ENCODE peak calls at places on chromosomes 13 and 19, in nine cellular contexts. Y is stimulated activated CD4-positive, alpha-beta T cell treated with anti-CD3 and anti-CD28 coated beads, Interleukin-4, amount 100 ng/mL, for 48 hours; C is ELF-1; W is endothelial cell; S is colonic mucosa; T is HT1080; L is T-helper 2 cell; Q is heart left ventricle; I is A549. D is an unnamed sample.
A peak's percentile ranks its signal among the peaks of the same experiment; 100 is the strongest.

GRCh38 chr13:34462843-34463242 is 479.2 kb upstream of the NBEA start:
- DNase-seq in C (no peak), Q (peak; percentile 25), S (no peak), T (peak; percentile 90), I (peak; percentile 72), L (no peak), Y (no peak), W (no peak), D (no peak)

GRCh38 chr13:111658150-111659100 is 338.0 kb downstream of the TEX29 start:
- DNase-seq in L (no peak), S (no peak), W (peak; percentile 47), T (no peak), I (no peak), Q (no peak), Y (no peak), C (peak; percentile 65), D (peak; percentile 35)

GRCh38 chr19:44644391-44645016 is 794 bp downstream of the PVR start:
- DNase-seq in T (peak; percentile 64), Y (no peak), Q (no peak), L (no peak), W (peak; percentile 21), C (peak; percentile 85), S (peak; percentile 49), I (peak; percentile 82), D (no peak)

GRCh38 chr19:8370176-8371010 is 6.4 kb downstream of the ANGPTL4 start:
- DNase-seq in Q (no peak), S (no peak), I (no peak), C (no peak), Y (no peak), W (no peak), L (no peak), T (no peak), D (no peak)

GRCh38 chr13:111513766-111514611 is 193.5 kb downstream of the TEX29 start:
- DNase-seq in L (no peak), Y (no peak), S (no peak), W (no peak), I (no peak), C (no peak), T (no peak), Q (no peak), D (no peak)

GRCh38 chr19:49224856-49225255 is 67.3 kb downstream of the TRPM4 start:
- DNase-seq in Y (no peak), I (peak; percentile 90), W (peak; percentile 74), S (peak; percentile 68), L (no peak), C (peak; percentile 80), T (peak; percentile 81), Q (no peak), D (peak; percentile 75)

GRCh38 chr19:37594982-37595382 is 306 bp downstream of the ZNF540 start:
- DNase-seq in S (peak; percentile 68), C (no peak), I (no peak), T (no peak), Y (peak; percentile 32), L (peak; percentile 32), Q (peak; percentile 64), W (no peak), D (peak; percentile 83)

GRCh38 chr13:79365981-79366380 is 40.1 kb downstream of the RBM26 start:
- DNase-seq in W (no peak), Y (no peak), S (no peak), L (no peak), C (no peak), T (no peak), I (no peak), Q (no peak), D (no peak)

GRCh38 chr13:109427148-109427547 is 359.2 kb downstream of the IRS2 start:
- DNase-seq in S (no peak), C (no peak), L (no peak), Y (no peak), T (no peak), W (no peak), I (no peak), Q (no peak), D (no peak)

GRCh38 chr19:47609885-47610545 is 1.1 kb downstream of the BICRA start:
- DNase-seq in C (peak; percentile 75), T (peak; percentile 36), I (peak; percentile 54), S (peak; percentile 70), L (peak; percentile 23), Y (peak; percentile 19), W (peak; percentile 56), Q (peak; percentile 47), D (peak; percentile 78)

GRCh38 chr13:110140099-110140498 is 166.9 kb downstream of the COL4A1 start:
- DNase-seq in Y (no peak), I (no peak), C (no peak), W (no peak), T (no peak), L (no peak), S (no peak), Q (no peak), D (no peak)

GRCh38 chr13:29369060-29369743 is 226.3 kb downstream of the SLC7A1 start:
- DNase-seq in I (peak; percentile 35), C (no peak), Q (no peak), L (no peak), S (no peak), W (peak; percentile 29), Y (no peak), T (peak; percentile 14), D (no peak)

GRCh38 chr13:59201836-59202235 is 961.9 kb downstream of the DIAPH3 start:
- DNase-seq in Y (no peak), W (no peak), C (no peak), T (peak; percentile 6), Q (no peak), I (no peak), L (no peak), S (no peak), D (no peak)

GRCh38 chr19:17390665-17391370 is 3.2 kb downstream of the CCDC194 start:
- DNase-seq in S (peak; percentile 89), Y (peak; percentile 94), T (peak; percentile 80), I (peak; percentile 91), W (peak; percentile 95), Q (peak; percentile 94), C (peak; percentile 93), L (peak; percentile 91), D (peak; percentile 92)

GRCh38 chr19:54461201-54462071 is 2.1 kb downstream of the LENG9 start:
- DNase-seq in T (no peak), Q (no peak), C (no peak), W (no peak), S (peak; percentile 32), I (no peak), Y (no peak), L (no peak), D (no peak)

GRCh38 chr19:33481863-33482262 is 39.7 kb downstream of the PEPD start:
- DNase-seq in C (no peak), T (no peak), I (no peak), L (no peak), Y (no peak), S (no peak), Q (no peak), W (no peak), D (no peak)

GRCh38 chr19:11373166-11373884 is 1.1 kb upstream of the SWSAP1 start:
- DNase-seq in Y (no peak), I (no peak), S (no peak), T (no peak), C (peak; percentile 59), L (no peak), Q (no peak), W (no peak), D (no peak)

GRCh38 chr13:80340643-80341097 is 256 bp downstream of the SPRY2 start:
- DNase-seq in S (no peak), Q (peak; percentile 41), T (peak; percentile 22), Y (no peak), W (no peak), L (no peak), C (peak; percentile 54), I (peak; percentile 51), D (no peak)

GRCh38 chr19:43534811-43535761 is 2.1 kb downstream of the ZNF575 start:
- DNase-seq in T (no peak), C (peak; percentile 89), S (peak; percentile 59), I (peak; percentile 59), Y (peak; percentile 25), W (peak; percentile 79), L (no peak), Q (peak; percentile 60), D (peak; percentile 76)

GRCh38 chr13:110873639-110874507 is 41.0 kb downstream of the ANKRD10 start:
- DNase-seq in Q (no peak), C (no peak), S (no peak), Y (no peak), T (no peak), I (no peak), L (no peak), W (no peak), D (no peak)

GRCh38 chr13:112444416-112445399 is 68.6 kb downstream of the SPACA7 start:
- DNase-seq in I (no peak), S (peak; percentile 14), Y (no peak), L (no peak), W (no peak), Q (no peak), C (no peak), T (no peak), D (peak; percentile 67)

GRCh38 chr19:390386-391198 is 18.4 kb downstream of the C2CD4C start:
- DNase-seq in I (no peak), Q (no peak), Y (no peak), S (no peak), L (no peak), W (no peak), C (no peak), T (no peak), D (no peak)

GRCh38 chr19:13986348-13986904 is 19.7 kb downstream of the RFX1 start:
- DNase-seq in W (peak; percentile 82), S (peak; percentile 80), Q (peak; percentile 91), C (peak; percentile 63), L (peak; percentile 97), T (peak; percentile 98), I (no peak), Y (peak; percentile 98), D (peak; percentile 93)

GRCh38 chr13:31267126-31267784 is 67.5 kb downstream of the B3GLCT start:
- DNase-seq in W (no peak), C (no peak), Y (no peak), L (no peak), Q (peak; percentile 27), I (no peak), S (no peak), T (no peak), D (no peak)

GRCh38 chr13:80469841-80470378 is 129.0 kb upstream of the SPRY2 start:
- DNase-seq in Q (peak; percentile 73), L (no peak), I (peak; percentile 65), C (no peak), W (no peak), Y (no peak), T (peak; percentile 81), S (peak; percentile 25), D (peak; percentile 83)

GRCh38 chr19:38475176-38475575 is 41.7 kb downstream of the RYR1 start:
- DNase-seq in L (no peak), S (no peak), W (no peak), Q (no peak), T (no peak), C (no peak), I (no peak), Y (no peak), D (no peak)

GRCh38 chr19:8575467-8575997 is 1.7 kb downstream of the MYO1F start:
- DNase-seq in Y (no peak), L (no peak), T (peak; percentile 14), C (peak; percentile 81), Q (no peak), S (peak; percentile 40), I (peak; percentile 57), W (no peak), D (peak; percentile 79)

GRCh38 chr13:44013666-44014291 is 134.1 kb downstream of the LACC1 start:
- DNase-seq in W (no peak), T (peak; percentile 80), Y (no peak), I (no peak), Q (no peak), L (no peak), S (no peak), C (no peak), D (no peak)

GRCh38 chr19:29680447-29680846 is 15.2 kb downstream of the PLEKHF1 start:
- DNase-seq in S (peak; percentile 65), Y (peak; percentile 80), T (peak; percentile 23), L (peak; percentile 63), C (no peak), W (no peak), Q (no peak), I (no peak), D (peak; percentile 88)

D was measured in cardiac septum.